ENCODE peak calls at places on chromosomes 6 and 20, in six cellular contexts. W is HFF-Myc, O is ovary, J is OCI-LY7, K is tibial nerve, B is AG09309. S is an unnamed sample.
A peak's percentile ranks its signal among the peaks of the same experiment; 100 is the strongest.

GRCh38 chr20:51410586-51411325 is 131.8 kb downstream of the NFATC2 start:
- DNase-seq in W (no peak), O (no peak), J (no peak), K (no peak), B (no peak), S (no peak)

GRCh38 chr6:47473791-47474351 is 3.7 kb upstream of the CD2AP start:
- DNase-seq in W (no peak), O (no peak), J (no peak), K (no peak), B (no peak), S (no peak)

GRCh38 chr6:118495639-118496296 is 52.3 kb upstream of the PLN start:
- DNase-seq in W (no peak), O (no peak), J (no peak), K (no peak), B (no peak), S (peak; percentile 32)

GRCh38 chr20:58024241-58024721 is 204.2 kb downstream of the ANKRD60 start:
- DNase-seq in W (no peak), O (no peak), J (no peak), K (no peak), B (no peak), S (no peak)

GRCh38 chr6:122845916-122846632 is 57.0 kb downstream of the SMPDL3A start:
- DNase-seq in W (peak; percentile 6), O (no peak), J (no peak), K (no peak), B (no peak), S (peak; percentile 67)

GRCh38 chr6:23728707-23729106 is 397.3 kb upstream of the NRSN1 start:
- DNase-seq in W (no peak), O (no peak), J (no peak), K (no peak), B (no peak), S (no peak)

GRCh38 chr6:165684333-165684732 is 21.3 kb upstream of the PDE10A start:
- DNase-seq in W (no peak), O (no peak), J (no peak), K (no peak), B (no peak), S (no peak)

GRCh38 chr6:26305097-26305841 is 59.7 kb upstream of the BTN3A2 start:
- DNase-seq in W (peak; percentile 77), O (peak; percentile 78), J (peak; percentile 41), K (peak; percentile 62), B (no peak), S (peak; percentile 64)

GRCh38 chr6:32387946-32388345 is 16.2 kb upstream of the TSBP1 start:
- DNase-seq in W (no peak), O (no peak), J (no peak), K (no peak), B (no peak), S (no peak)

GRCh38 chr6:136188492-136188891 is 61.6 kb downstream of the MTFR2 start:
- DNase-seq in W (no peak), O (no peak), J (no peak), K (no peak), B (no peak), S (no peak)

GRCh38 chr6:137323860-137324259 is 104.7 kb upstream of the IFNGR1 start:
- DNase-seq in W (no peak), O (no peak), J (peak; percentile 29), K (no peak), B (no peak), S (no peak)

GRCh38 chr20:19210426-19211155 is 1.9 kb upstream of the SLC24A3 start:
- DNase-seq in W (no peak), O (no peak), J (no peak), K (no peak), B (peak; percentile 63), S (peak; percentile 76)

GRCh38 chr6:142355481-142356174 is 53.8 kb downstream of the ADGRG6 start:
- DNase-seq in W (no peak), O (no peak), J (no peak), K (no peak), B (no peak), S (no peak)

GRCh38 chr6:66605011-66605410 is 898.0 kb upstream of the EYS start:
- DNase-seq in W (no peak), O (no peak), J (no peak), K (no peak), B (no peak), S (no peak)

GRCh38 chr6:27472182-27472616 is 706 bp downstream of the ZNF184 start:
- DNase-seq in W (peak; percentile 59), O (peak; percentile 62), J (peak; percentile 78), K (peak; percentile 46), B (no peak), S (peak; percentile 56)

GRCh38 chr6:139135578-139136545 is 982 bp downstream of the HECA start:
- DNase-seq in W (no peak), O (peak; percentile 73), J (peak; percentile 64), K (no peak), B (no peak), S (no peak)

GRCh38 chr6:94130458-94130857 is 711.1 kb upstream of the EPHA7 start:
- DNase-seq in W (no peak), O (no peak), J (no peak), K (no peak), B (no peak), S (no peak)

GRCh38 chr20:11993886-11994466 is 76.3 kb downstream of the BTBD3 start:
- DNase-seq in W (peak; percentile 65), O (no peak), J (peak; percentile 2), K (no peak), B (no peak), S (peak; percentile 30)

GRCh38 chr6:169851641-169852503 is 100.5 kb downstream of the ERMARD start:
- DNase-seq in W (no peak), O (peak; percentile 5), J (no peak), K (no peak), B (no peak), S (no peak)

GRCh38 chr6:79864421-79864820 is 82.9 kb downstream of the ELOVL4 start:
- DNase-seq in W (no peak), O (no peak), J (no peak), K (no peak), B (no peak), S (no peak)

GRCh38 chr6:131615275-131615674 is 12.8 kb downstream of the MED23 start:
- DNase-seq in W (no peak), O (no peak), J (no peak), K (no peak), B (no peak), S (no peak)
- TF ChIP-seq CTCF in W (no peak), O (no peak), J (no peak), K (no peak), B (no peak), S (no peak)

GRCh38 chr20:46081074-46081473 is 8.7 kb downstream of the NCOA5 start:
- DNase-seq in W (no peak), O (no peak), J (no peak), K (no peak), B (no peak), S (no peak)
- TF ChIP-seq CTCF in W (no peak), O (no peak), J (no peak), K (no peak), B (no peak), S (no peak)

DNA sequence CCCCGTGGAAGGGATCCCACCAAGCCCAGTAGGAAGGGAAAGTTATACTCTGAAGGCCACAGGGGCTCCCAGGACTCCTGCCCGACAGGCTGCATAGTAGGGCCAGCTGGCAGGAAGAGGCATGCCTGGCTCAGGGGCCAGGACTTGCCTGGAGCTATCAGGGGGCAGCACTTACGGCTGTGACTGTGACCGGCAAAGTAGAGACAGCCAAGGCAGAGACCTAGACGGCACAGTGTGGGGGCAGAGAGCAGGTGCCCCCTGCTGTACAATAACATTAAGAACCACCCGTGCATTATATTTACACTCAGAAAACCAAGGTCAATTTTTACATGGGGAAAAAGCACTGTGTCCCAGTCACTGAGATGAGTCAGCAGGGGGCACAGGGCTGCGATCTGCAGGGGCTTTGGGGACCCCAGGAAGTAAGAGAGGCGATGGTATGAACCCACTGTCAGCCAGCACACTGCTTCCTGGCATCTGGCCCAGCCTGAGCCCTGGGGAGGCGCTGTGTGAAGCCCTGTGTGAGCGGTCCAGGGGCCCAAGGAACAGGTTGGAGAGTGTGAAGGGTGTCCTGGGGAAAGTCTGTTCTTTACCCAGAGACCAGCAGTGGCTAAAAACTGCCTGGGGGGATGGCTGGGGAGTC is 9.9 kb downstream of the CCDC167 start:
- DNase-seq in W (no peak), O (no peak), J (peak; percentile 30), K (no peak), B (no peak), S (no peak)
- TF ChIP-seq CTCF in W (peak; percentile 21), O (no peak), J (peak; percentile 63), K (no peak), B (no peak), S (peak; percentile 8)

GRCh38 chr6:168636147-168636982 is 195.4 kb downstream of the SMOC2 start:
- DNase-seq in W (no peak), O (no peak), J (no peak), K (no peak), B (no peak), S (no peak)
- TF ChIP-seq CTCF in W (no peak), O (no peak), J (no peak), K (no peak), B (no peak), S (no peak)

GRCh38 chr20:36572701-36573102 is 695 bp upstream of the TGIF2 start:
- DNase-seq in W (no peak), O (no peak), J (no peak), K (no peak), B (no peak), S (peak; percentile 20)

GRCh38 chr20:36573103-36573797 is at the start of gene TGIF2:
- DNase-seq in W (no peak), O (peak; percentile 92), J (peak; percentile 95), K (peak; percentile 72), B (no peak), S (peak; percentile 80)

GRCh38 chr20:36569847-36570429 is 3.5 kb upstream of the TGIF2 start:
- DNase-seq in W (no peak), O (no peak), J (no peak), K (no peak), B (no peak), S (peak; percentile 65)

GRCh38 chr20:36573798-36574277 is 441 bp downstream of the TGIF2 start:
- DNase-seq in W (no peak), O (no peak), J (peak; percentile 51), K (no peak), B (no peak), S (no peak)

DNA sequence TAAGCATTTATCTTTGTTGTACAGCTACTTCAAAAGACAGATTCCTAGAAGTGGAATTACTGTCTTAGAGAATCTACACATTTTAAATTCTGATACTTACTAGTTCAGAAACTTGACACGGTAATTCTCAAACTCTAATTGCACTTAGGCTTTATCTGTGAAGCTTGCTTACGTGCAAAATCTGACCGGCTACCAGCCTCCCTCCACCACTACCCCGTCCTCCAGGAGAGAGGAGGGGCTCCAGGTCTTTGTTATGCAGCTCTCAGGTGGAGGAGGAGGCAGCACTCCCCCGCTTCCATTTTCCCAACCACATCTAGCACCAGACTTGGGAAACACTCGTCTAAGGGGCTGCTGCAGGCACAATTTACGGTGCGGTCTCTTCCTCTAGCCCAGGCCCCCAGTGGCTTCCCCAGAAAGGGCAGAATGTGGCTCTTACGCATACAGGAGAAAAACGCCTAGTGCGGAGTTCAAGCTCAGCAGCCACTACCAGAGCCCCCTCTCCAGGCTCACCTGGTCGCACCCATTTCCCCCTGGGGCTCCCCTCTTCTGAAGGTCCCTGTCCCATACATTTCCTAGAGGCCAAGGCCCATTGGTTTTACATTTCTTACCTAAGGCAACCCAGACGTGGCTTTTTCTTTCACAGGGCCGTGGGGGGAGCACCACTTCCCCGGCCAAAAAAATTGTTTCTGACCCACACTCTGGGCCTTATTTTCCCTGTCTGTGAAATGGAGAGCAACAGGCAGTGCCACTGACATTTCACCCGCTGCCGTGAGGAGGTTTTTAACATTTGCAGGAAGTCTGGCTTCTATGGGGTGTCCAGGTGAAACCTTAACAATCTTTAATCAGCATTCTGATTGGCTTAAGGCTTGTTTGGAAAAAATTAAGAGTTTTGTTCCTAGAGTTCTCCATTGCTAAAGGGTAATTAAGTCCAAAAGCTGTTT is 1.6 kb upstream of the TGIF2 start:
- DNase-seq in W (no peak), O (no peak), J (no peak), K (no peak), B (no peak), S (no peak)
- TF ChIP-seq CTCF in W (no peak), O (no peak), J (peak; percentile 10), K (no peak), B (no peak), S (no peak)